ENCODE peak calls at places on chromosomes 6 and 20, in ten cellular contexts. H is GM12865, J is progenitor cell of endocrine pancreas, I is uterus, O is left ventricle myocardium inferior, V is astrocyte, S is ascending aorta, G is GM13977, U is hepatocyte, Z is heart left ventricle. N is an unnamed sample.

GRCh38 chr20:64115171-64115911 is 8.0 kb upstream of the NPBWR2 start:
- DNase-seq in S (no peak), U (no peak), O (no peak), J (no peak), V (no peak), G (no peak), Z (no peak), I (no peak), H (no peak), N (no peak)

GRCh38 chr20:63029358-63030121 is 22.8 kb upstream of the BHLHE23 start:
- DNase-seq in U (no peak), J (no peak), O (peak), S (no peak), H (no peak), V (no peak), G (no peak), I (no peak), Z (peak), N (peak)

GRCh38 chr6:167089243-167090142 is 33.4 kb upstream of the CCR6 start:
- DNase-seq in I (no peak), Z (no peak), G (peak), O (no peak), H (peak), S (no peak), V (no peak), J (no peak), U (no peak), N (no peak)

GRCh38 chr20:59055302-59055701 is 12.7 kb upstream of the PRELID3B start:
- DNase-seq in G (no peak), S (no peak), Z (no peak), J (no peak), I (no peak), U (no peak), V (no peak), O (no peak), H (peak), N (no peak)

GRCh38 chr6:166670894-166671293 is 43.8 kb upstream of the RPS6KA2 start:
- DNase-seq in G (no peak), S (no peak), J (no peak), H (no peak), V (no peak), Z (no peak), U (no peak), I (no peak), O (no peak), N (no peak)

GRCh38 chr6:161101517-161101916 is 109.9 kb downstream of the MAP3K4 start:
- DNase-seq in G (no peak), V (no peak), O (no peak), J (no peak), H (no peak), I (no peak), U (peak), Z (no peak), S (no peak), N (no peak)

GRCh38 chr20:51444472-51444871 is 98.0 kb downstream of the NFATC2 start:
- DNase-seq in G (no peak), I (peak), Z (no peak), J (no peak), V (no peak), H (no peak), U (peak), S (no peak), O (no peak), N (no peak)

GRCh38 chr6:15501806-15502450 is 160.9 kb downstream of the DTNBP1 start:
- DNase-seq in Z (peak), G (no peak), H (no peak), V (peak), S (no peak), J (no peak), O (peak), I (peak), U (peak), N (no peak)

GRCh38 chr20:17873410-17874270 is 95.0 kb downstream of the SNX5 start:
- DNase-seq in H (peak), U (peak), J (no peak), Z (peak), O (peak), I (peak), G (no peak), V (peak), S (peak), N (peak)

GRCh38 chr20:33112547-33113386 is 33.3 kb downstream of the BPIFB4 start:
- DNase-seq in U (no peak), I (no peak), H (no peak), J (no peak), V (no peak), G (no peak), Z (no peak), S (no peak), O (no peak), N (no peak)

GRCh38 chr20:46951840-46952497 is 57.3 kb downstream of the EYA2 start:
- DNase-seq in S (no peak), I (no peak), H (no peak), U (no peak), O (no peak), J (no peak), V (no peak), G (no peak), Z (no peak), N (no peak)

GRCh38 chr20:46458891-46459750 is 52.7 kb upstream of the ELMO2 start:
- DNase-seq in Z (peak), V (no peak), J (peak), O (peak), S (no peak), U (peak), H (no peak), I (no peak), G (no peak), N (peak)

GRCh38 chr20:20202793-20203192 is 150.5 kb downstream of the CFAP61 start:
- DNase-seq in Z (no peak), V (no peak), J (no peak), S (no peak), U (no peak), I (no peak), G (no peak), H (no peak), O (no peak), N (no peak)

GRCh38 chr6:107646176-107646575 is 156.3 kb downstream of the SOBP start:
- DNase-seq in G (no peak), U (peak), V (no peak), I (no peak), Z (peak), O (peak), J (no peak), S (no peak), H (no peak), N (no peak)

GRCh38 chr6:37788259-37788658 is 31.3 kb upstream of the ZFAND3 start:
- DNase-seq in O (no peak), J (no peak), H (no peak), S (no peak), I (no peak), G (no peak), V (no peak), U (no peak), Z (no peak), N (no peak)

GRCh38 chr6:118588626-118589025 is 40.5 kb downstream of the PLN start:
- DNase-seq in Z (no peak), V (no peak), J (no peak), G (no peak), O (no peak), U (no peak), H (no peak), S (no peak), I (no peak), N (no peak)

GRCh38 chr6:21616005-21616404 is 22.5 kb downstream of the SOX4 start:
- DNase-seq in V (no peak), J (no peak), H (no peak), Z (peak), I (no peak), G (no peak), U (no peak), S (no peak), O (no peak), N (no peak)

GRCh38 chr6:148968636-148969270 is 221.9 kb downstream of the UST start:
- DNase-seq in V (peak), O (no peak), I (no peak), J (no peak), G (no peak), H (no peak), S (no peak), Z (no peak), U (no peak), N (no peak)

GRCh38 chr6:166307981-166308768 is at the start of gene PRR18:
- DNase-seq in J (peak), Z (no peak), I (no peak), U (peak), V (no peak), G (peak), H (peak), O (no peak), S (no peak), N (peak)

GRCh38 chr20:44646023-44646640 is 5.4 kb downstream of the ADA start:
- DNase-seq in U (no peak), J (no peak), Z (no peak), O (no peak), G (no peak), H (peak), I (no peak), V (peak), S (no peak), N (no peak)

GRCh38 chr6:159125977-159126376 is 43.2 kb upstream of the FNDC1 start:
- DNase-seq in J (no peak), H (no peak), V (no peak), O (peak), S (no peak), Z (peak), I (no peak), U (no peak), G (no peak), N (no peak)

GRCh38 chr6:107648983-107649382 is 159.1 kb downstream of the SOBP start:
- DNase-seq in Z (no peak), V (no peak), O (no peak), G (no peak), I (no peak), J (no peak), U (no peak), H (no peak), S (no peak), N (no peak)

GRCh38 chr6:15855311-15855710 is 192.5 kb upstream of the DTNBP1 start:
- DNase-seq in I (no peak), S (no peak), J (no peak), H (no peak), G (no peak), U (no peak), O (no peak), V (no peak), Z (no peak), N (no peak)

GRCh38 chr6:84847349-84848160 is 83.2 kb upstream of the TBX18 start:
- DNase-seq in G (no peak), H (no peak), U (peak), I (no peak), J (no peak), S (no peak), O (no peak), Z (no peak), V (peak), N (no peak)

GRCh38 chr6:127439718-127440117 is 19.5 kb downstream of the KIAA0408 start:
- DNase-seq in Z (no peak), U (no peak), V (no peak), O (no peak), I (no peak), G (no peak), H (no peak), S (no peak), J (no peak), N (no peak)

GRCh38 chr6:136956590-136957573 is 34.8 kb downstream of the SLC35D3 start:
- DNase-seq in G (no peak), H (no peak), Z (no peak), J (no peak), O (no peak), I (no peak), S (no peak), U (no peak), V (no peak), N (no peak)

GRCh38 chr6:170080169-170080827 is 210.6 kb downstream of the DLL1 start:
- DNase-seq in I (peak), Z (no peak), O (peak), H (no peak), V (no peak), U (no peak), J (no peak), G (no peak), S (no peak), N (no peak)

GRCh38 chr6:7493866-7494265 is 47.6 kb upstream of the DSP start:
- DNase-seq in Z (no peak), O (no peak), H (no peak), G (no peak), V (no peak), S (no peak), J (no peak), U (no peak), I (no peak), N (no peak)

GRCh38 chr20:1894471-1894950 is 696 bp upstream of the SIRPA start:
- DNase-seq in G (peak), I (peak), Z (peak), H (peak), O (peak), S (no peak), J (peak), V (peak), U (peak), N (peak)

GRCh38 chr6:30263734-30264133 is 50.5 kb upstream of the TRIM26 start:
- DNase-seq in J (no peak), U (peak), I (no peak), G (no peak), S (no peak), V (peak), Z (no peak), O (no peak), H (no peak), N (no peak)

GRCh38 chr6:137309078-137309762 is 90.0 kb upstream of the IFNGR1 start:
- DNase-seq in G (no peak), Z (peak), V (peak), I (peak), O (peak), S (peak), J (no peak), H (peak), U (peak), N (peak)

GRCh38 chr20:56400001-56400640 is 7.7 kb downstream of the CSTF1 start:
- DNase-seq in J (peak), U (peak), S (no peak), G (peak), V (peak), Z (no peak), I (no peak), H (peak), O (no peak), N (no peak)

GRCh38 chr6:13397359-13398080 is 69.2 kb upstream of the TBC1D7 start:
- DNase-seq in S (no peak), I (no peak), H (peak), V (no peak), Z (no peak), O (no peak), J (no peak), G (peak), U (no peak), N (no peak)

GRCh38 chr6:166830185-166830890 is 126.0 kb downstream of the RNASET2 start:
- DNase-seq in S (no peak), H (peak), V (no peak), U (no peak), Z (no peak), O (no peak), J (no peak), I (no peak), G (peak), N (no peak)

GRCh38 chr20:11850901-11851300 is 66.8 kb upstream of the BTBD3 start:
- DNase-seq in H (no peak), G (no peak), O (no peak), J (no peak), V (peak), Z (no peak), U (no peak), S (no peak), I (no peak), N (no peak)

GRCh38 chr6:14575961-14576360 is 458.4 kb downstream of the CD83 start:
- DNase-seq in V (no peak), G (no peak), H (no peak), S (no peak), U (no peak), I (no peak), J (no peak), Z (no peak), O (no peak), N (no peak)

GRCh38 chr6:98759459-98759858 is 74.9 kb upstream of the POU3F2 start:
- DNase-seq in Z (no peak), O (no peak), S (no peak), V (no peak), U (no peak), J (no peak), G (no peak), I (no peak), H (no peak), N (no peak)
- TF ChIP-seq CTCF in Z (no peak), O (no peak), S (no peak), V (no peak), U (no peak), J (peak), G (no peak), I (no peak), H (no peak), N (no peak)

GRCh38 chr6:10847684-10848083 is 9.3 kb upstream of the MAK start:
- DNase-seq in G (no peak), V (no peak), I (no peak), J (no peak), H (no peak), Z (no peak), S (no peak), U (no peak), O (no peak), N (no peak)
- TF ChIP-seq CTCF in G (peak), V (peak), I (no peak), J (peak), H (peak), Z (peak), S (no peak), U (peak), O (peak), N (peak)

GRCh38 chr6:42907336-42907735 is 8.5 kb upstream of the PTCRA start:
- DNase-seq in S (no peak), O (no peak), Z (peak), J (no peak), I (peak), G (no peak), U (no peak), H (no peak), V (no peak), N (no peak)

GRCh38 chr6:42909835-42910234 is 6.0 kb upstream of the PTCRA start:
- DNase-seq in Z (no peak), S (no peak), H (no peak), U (no peak), I (no peak), J (no peak), V (no peak), G (no peak), O (no peak), N (no peak)

GRCh38 chr6:42915737-42916136 is at the start of gene PTCRA:
- DNase-seq in O (no peak), U (no peak), I (no peak), Z (no peak), S (no peak), H (peak), V (no peak), J (no peak), G (peak), N (no peak)

GRCh38 chr6:42914546-42914945 is 1.3 kb upstream of the PTCRA start:
- DNase-seq in G (no peak), V (no peak), J (no peak), U (no peak), I (no peak), O (no peak), Z (no peak), S (no peak), H (no peak), N (no peak)

GRCh38 chr6:42911171-42912021 is 4.5 kb upstream of the PTCRA start:
- DNase-seq in V (no peak), U (peak), S (no peak), I (no peak), J (peak), H (no peak), O (no peak), G (no peak), Z (no peak), N (no peak)
- TF ChIP-seq CTCF in V (peak), U (peak), S (no peak), I (no peak), J (peak), H (no peak), O (no peak), G (no peak), Z (no peak), N (no peak)

GRCh38 chr6:34246563-34247391 is 2.0 kb downstream of the SMIM29 start:
- DNase-seq in V (no peak), U (peak), O (no peak), H (peak), S (no peak), I (no peak), J (no peak), Z (no peak), G (peak), N (peak)

GRCh38 chr6:34249469-34250370 is 914 bp upstream of the SMIM29 start:
- DNase-seq in H (no peak), V (no peak), Z (no peak), G (no peak), O (no peak), I (no peak), S (no peak), U (no peak), J (no peak), N (no peak)

GRCh38 chr6:34248727-34249468 is at the start of gene SMIM29:
- DNase-seq in S (peak), U (peak), I (peak), O (peak), G (peak), J (peak), Z (peak), V (peak), H (peak), N (peak)

GRCh38 chr6:34247481-34248197 is 1.2 kb downstream of the SMIM29 start:
- DNase-seq in G (peak), V (no peak), I (no peak), S (no peak), O (no peak), J (no peak), U (no peak), Z (no peak), H (no peak), N (no peak)

GRCh38 chr6:34248198-34248726 is 544 bp downstream of the SMIM29 start:
- DNase-seq in Z (peak), J (no peak), U (peak), O (peak), G (peak), H (peak), V (no peak), S (peak), I (peak), N (peak)
- TF ChIP-seq CTCF in Z (no peak), J (no peak), U (no peak), O (no peak), G (no peak), H (no peak), V (no peak), S (no peak), I (no peak), N (no peak)

N was measured in right lobe of liver.